ENCODE peak calls at places on chromosomes 1 and 21, in four cellular contexts. W is GM20000, K is NCI-H2081, X is left ventricle myocardium superior. G is an unnamed sample.

GRCh38 chr1:2160691-2161320 is 33.8 kb downstream of the FAAP20 start:
- DNase-seq in W (no peak), K (no peak), X (no peak), G (no peak)

GRCh38 chr21:34808569-34809204 is 139.9 kb downstream of the CLIC6 start:
- DNase-seq in W (no peak), K (no peak), X (no peak), G (no peak)

GRCh38 chr1:38508272-38508671 is 351.3 kb downstream of the RRAGC start:
- DNase-seq in W (no peak), K (no peak), X (no peak), G (no peak)

GRCh38 chr1:19618428-19618827 is 25.7 kb upstream of the NBL1 start:
- DNase-seq in W (no peak), K (no peak), X (no peak), G (no peak)

GRCh38 chr1:223631367-223631977 is 34.0 kb downstream of the CAPN8 start:
- DNase-seq in W (no peak), K (no peak), X (no peak), G (no peak)

GRCh38 chr1:27520651-27521050 is 30.7 kb upstream of the WASF2 start:
- DNase-seq in W (no peak), K (no peak), X (peak), G (no peak)

GRCh38 chr1:207453710-207454045 is 450 bp upstream of the CR2 start:
- DNase-seq in W (no peak), K (no peak), X (no peak), G (no peak)

GRCh38 chr1:178388398-178389161 is 108.2 kb downstream of the CLEC20A start:
- DNase-seq in W (no peak), K (no peak), X (no peak), G (no peak)

GRCh38 chr1:66996018-66996682 is 57.8 kb downstream of the SLC35D1 start:
- DNase-seq in W (peak), K (peak), X (peak), G (peak)

GRCh38 chr1:30823627-30823968 is 66.0 kb upstream of the LAPTM5 start:
- DNase-seq in W (no peak), K (no peak), X (no peak), G (no peak)

GRCh38 chr1:24551290-24551859 is 4.5 kb upstream of the NCMAP start:
- DNase-seq in W (no peak), K (no peak), X (no peak), G (no peak)

GRCh38 chr1:59422921-59423575 is 126.2 kb downstream of the FGGY start:
- DNase-seq in W (no peak), K (no peak), X (peak), G (no peak)

GRCh38 chr1:2541619-2542246 is 11.7 kb upstream of the HES5 start:
- DNase-seq in W (no peak), K (no peak), X (peak), G (no peak)

GRCh38 chr1:248853668-248854375 is 5.1 kb downstream of the ZNF692 start:
- DNase-seq in W (no peak), K (no peak), X (no peak), G (no peak)

GRCh38 chr1:53413175-53414001 is 45.8 kb upstream of the DMRTB1 start:
- DNase-seq in W (no peak), K (no peak), X (no peak), G (no peak)

GRCh38 chr21:45948576-45949141 is 32.9 kb upstream of the COL6A1 start:
- DNase-seq in W (no peak), K (no peak), X (no peak), G (no peak)

GRCh38 chr1:177945943-177946650 is 23.8 kb downstream of the SEC16B start:
- DNase-seq in W (peak), K (peak), X (no peak), G (no peak)

GRCh38 chr1:10866314-10867091 is 70.1 kb upstream of the CASZ1 start:
- DNase-seq in W (no peak), K (no peak), X (peak), G (no peak)

GRCh38 chr1:26874896-26875295 is 11.9 kb downstream of the SFN start:
- DNase-seq in W (no peak), K (no peak), X (no peak), G (no peak)

GRCh38 chr1:20373764-20374163 is 83.1 kb downstream of the VWA5B1 start:
- DNase-seq in W (no peak), K (no peak), X (no peak), G (no peak)

GRCh38 chr1:209659909-209660308 is 7.7 kb upstream of the LAMB3 start:
- DNase-seq in W (peak), K (no peak), X (no peak), G (no peak)

GRCh38 chr1:203306089-203306969 is 1.0 kb downstream of the BTG2 start:
- DNase-seq in W (peak), K (peak), X (peak), G (no peak)

GRCh38 chr1:151371340-151371739 is 1.2 kb downstream of the SELENBP1 start:
- DNase-seq in W (no peak), K (no peak), X (peak), G (no peak)

GRCh38 chr1:37866491-37866890 is 7.1 kb upstream of the MTF1 start:
- DNase-seq in W (no peak), K (no peak), X (no peak), G (no peak)